ENCODE peak calls at places on chromosomes 12 and 14, in six cellular contexts. H is SW480, M is bronchial epithelial cell, E is colonic mucosa, V is RCC 7860, R is frontal cortex. I is an unnamed sample.

GRCh38 chr12:100437038-100437841 is 36.4 kb upstream of the NR1H4 start:
- DNase-seq in V (no peak), R (no peak), E (no peak), H (no peak), M (no peak), I (no peak)

GRCh38 chr14:29721586-29721985 is 206.1 kb downstream of the PRKD1 start:
- DNase-seq in H (no peak), R (no peak), M (no peak), E (no peak), V (no peak), I (no peak)

GRCh38 chr14:96757456-96757855 is 39.7 kb upstream of the VRK1 start:
- DNase-seq in V (no peak), H (no peak), E (no peak), R (no peak), M (no peak), I (no peak)

GRCh38 chr14:88463318-88463717 is 77.9 kb downstream of the SPATA7 start:
- DNase-seq in R (no peak), V (no peak), M (peak), E (peak), H (no peak), I (peak)

GRCh38 chr12:9776795-9777194 is 16.1 kb upstream of the CD69 start:
- DNase-seq in R (no peak), H (peak), V (no peak), E (no peak), M (no peak), I (no peak)

GRCh38 chr12:92702754-92703679 is at the start of gene PLEKHG7:
- DNase-seq in E (peak), H (peak), M (peak), V (peak), R (no peak), I (no peak)

GRCh38 chr14:30143617-30144016 is 216.0 kb upstream of the PRKD1 start:
- DNase-seq in M (no peak), E (no peak), R (no peak), H (no peak), V (no peak), I (no peak)

GRCh38 chr12:93325855-93326254 is 51.9 kb upstream of the NUDT4 start:
- DNase-seq in V (peak), H (no peak), E (no peak), M (peak), R (no peak), I (no peak)

GRCh38 chr12:90062799-90063198 is 354.2 kb upstream of the ATP2B1 start:
- DNase-seq in R (no peak), H (peak), M (peak), V (no peak), E (no peak), I (peak)

GRCh38 chr12:131040491-131040890 is 86.8 kb downstream of the ADGRD1 start:
- DNase-seq in E (no peak), R (no peak), M (no peak), H (no peak), V (no peak), I (no peak)

GRCh38 chr12:119687879-119688278 is 19.9 kb downstream of the PRKAB1 start:
- DNase-seq in H (no peak), E (no peak), R (no peak), V (no peak), M (no peak), I (no peak)

GRCh38 chr14:104091061-104091926 is 5.8 kb downstream of the ASPG start:
- DNase-seq in V (no peak), E (peak), M (no peak), R (no peak), H (no peak), I (no peak)

GRCh38 chr12:101474711-101475386 is at the start of gene SPIC:
- DNase-seq in H (no peak), M (no peak), R (no peak), E (no peak), V (no peak), I (no peak)

GRCh38 chr12:22529281-22530060 is 14.9 kb downstream of the C2CD5 start:
- DNase-seq in V (peak), R (no peak), M (peak), H (peak), E (no peak), I (no peak)

GRCh38 chr14:73786632-73786941 is 65.0 kb upstream of the PTGR2 start:
- DNase-seq in R (no peak), E (no peak), H (peak), M (no peak), V (no peak), I (no peak)

GRCh38 chr14:100890044-100890443 is 13.5 kb downstream of the RTL1 start:
- DNase-seq in E (no peak), R (no peak), M (no peak), V (no peak), H (no peak), I (no peak)

GRCh38 chr14:104741803-104742251 is 11.1 kb upstream of the SIVA1 start:
- DNase-seq in H (no peak), V (no peak), E (no peak), M (no peak), R (no peak), I (no peak)

GRCh38 chr14:34172052-34172451 is 221.2 kb upstream of the EGLN3 start:
- DNase-seq in H (no peak), M (no peak), V (no peak), R (no peak), E (no peak), I (no peak)

GRCh38 chr14:97246648-97247047 is 449.5 kb downstream of the VRK1 start:
- DNase-seq in R (no peak), V (no peak), E (no peak), M (no peak), H (no peak), I (no peak)

GRCh38 chr14:61420326-61420725 is 98.9 kb downstream of the PRKCH start:
- DNase-seq in R (no peak), V (no peak), H (peak), M (peak), E (no peak), I (peak)

GRCh38 chr12:77231548-77231947 is 166.2 kb upstream of the E2F7 start:
- DNase-seq in V (no peak), M (peak), R (no peak), E (peak), H (no peak), I (no peak)

GRCh38 chr12:49367381-49368239 is at the start of gene SPATS2:
- DNase-seq in H (peak), R (peak), M (peak), E (peak), V (no peak), I (no peak)

GRCh38 chr12:93526786-93527428 is 45.6 kb upstream of the SOCS2 start:
- DNase-seq in M (peak), E (no peak), H (peak), V (peak), R (no peak), I (peak)

GRCh38 chr12:77947326-77947725 is 116.6 kb downstream of the NAV3 start:
- DNase-seq in H (no peak), V (peak), E (no peak), R (no peak), M (peak), I (no peak)

GRCh38 chr12:11882301-11883019 is 188.3 kb upstream of the BCL2L14 start:
- DNase-seq in M (no peak), E (peak), V (peak), R (no peak), H (peak), I (no peak)

GRCh38 chr12:75715682-75716081 is 204.3 kb upstream of the KRR1 start:
- DNase-seq in H (no peak), V (no peak), R (no peak), M (no peak), E (no peak), I (no peak)

GRCh38 chr12:43937947-43938346 is 102.1 kb downstream of the TMEM117 start:
- DNase-seq in H (peak), R (no peak), M (peak), V (no peak), E (no peak), I (no peak)

GRCh38 chr12:67483871-67484554 is 164.5 kb upstream of the DYRK2 start:
- DNase-seq in H (no peak), M (peak), V (no peak), R (no peak), E (no peak), I (no peak)

GRCh38 chr12:132131952-132132351 is 12.2 kb downstream of the DDX51 start:
- DNase-seq in E (no peak), V (no peak), H (no peak), M (no peak), R (no peak), I (no peak)

I was measured in HCT116.